ENCODE peak calls at places on chromosomes 16 and 17, in eight cellular contexts. One of them, this sample, is unnamed.
A peak's percentile ranks its signal among the peaks of the same experiment; 100 is the strongest.

GRCh38 chr17:57954421-57955182 is 610 bp downstream of the CUEDC1 start:
- DNase-seq in Peyer's patch: peak; percentile 60
- DNase-seq in GM12878: no peak
- DNase-seq in coronary artery: peak; percentile 91
- DNase-seq in mesendoderm: peak; percentile 91
- DNase-seq in PC-3: peak; percentile 76
- DNase-seq in GM23338: peak; percentile 82
- DNase-seq in heart left ventricle: peak; percentile 93
- DNase-seq in this sample: peak; percentile 72

GRCh38 chr17:12603566-12603965 is 62.1 kb upstream of the MYOCD start:
- DNase-seq in GM12878: no peak
- DNase-seq in GM23338: no peak
- DNase-seq in Peyer's patch: no peak
- DNase-seq in PC-3: no peak
- DNase-seq in heart left ventricle: no peak
- DNase-seq in mesendoderm: no peak
- DNase-seq in coronary artery: no peak
- DNase-seq in this sample: no peak

GRCh38 chr16:87956771-87957279 is 5.6 kb downstream of the BANP start:
- DNase-seq in mesendoderm: peak; percentile 54
- DNase-seq in heart left ventricle: no peak
- DNase-seq in Peyer's patch: no peak
- DNase-seq in coronary artery: no peak
- DNase-seq in GM23338: peak; percentile 62
- DNase-seq in GM12878: no peak
- DNase-seq in PC-3: no peak
- DNase-seq in this sample: no peak

GRCh38 chr17:40498281-40499084 is 2.9 kb downstream of the TNS4 start:
- DNase-seq in Peyer's patch: peak; percentile 13
- DNase-seq in mesendoderm: no peak
- DNase-seq in coronary artery: no peak
- DNase-seq in GM12878: no peak
- DNase-seq in heart left ventricle: no peak
- DNase-seq in GM23338: no peak
- DNase-seq in PC-3: no peak
- DNase-seq in this sample: no peak

GRCh38 chr16:84816485-84816884 is 3.3 kb upstream of the CRISPLD2 start:
- DNase-seq in coronary artery: no peak
- DNase-seq in heart left ventricle: no peak
- DNase-seq in GM23338: no peak
- DNase-seq in mesendoderm: no peak
- DNase-seq in GM12878: no peak
- DNase-seq in Peyer's patch: no peak
- DNase-seq in PC-3: no peak
- DNase-seq in this sample: no peak

GRCh38 chr17:59406278-59406677 is 74.8 kb downstream of the YPEL2 start:
- DNase-seq in heart left ventricle: no peak
- DNase-seq in Peyer's patch: no peak
- DNase-seq in GM23338: no peak
- DNase-seq in PC-3: no peak
- DNase-seq in GM12878: no peak
- DNase-seq in coronary artery: no peak
- DNase-seq in mesendoderm: no peak
- DNase-seq in this sample: no peak

GRCh38 chr17:2602597-2603017 is 9.2 kb downstream of the PAFAH1B1 start:
- DNase-seq in Peyer's patch: no peak
- DNase-seq in PC-3: peak; percentile 53
- DNase-seq in mesendoderm: peak; percentile 67
- DNase-seq in GM23338: no peak
- DNase-seq in GM12878: no peak
- DNase-seq in heart left ventricle: no peak
- DNase-seq in coronary artery: no peak
- DNase-seq in this sample: no peak

GRCh38 chr17:7846063-7846735 is 8.7 kb upstream of the TMEM88 start:
- DNase-seq in coronary artery: peak; percentile 75
- DNase-seq in mesendoderm: no peak
- DNase-seq in Peyer's patch: no peak
- DNase-seq in PC-3: no peak
- DNase-seq in GM23338: no peak
- DNase-seq in GM12878: no peak
- DNase-seq in heart left ventricle: no peak
- DNase-seq in this sample: peak; percentile 44

GRCh38 chr16:22813223-22813945 is 578 bp upstream of the HS3ST2 start:
- DNase-seq in GM12878: no peak
- DNase-seq in PC-3: peak; percentile 6
- DNase-seq in heart left ventricle: peak; percentile 57
- DNase-seq in coronary artery: no peak
- DNase-seq in Peyer's patch: peak; percentile 52
- DNase-seq in mesendoderm: peak; percentile 87
- DNase-seq in GM23338: peak; percentile 93
- DNase-seq in this sample: peak; percentile 51

GRCh38 chr17:6070895-6071511 is 824 bp downstream of the WSCD1 start:
- DNase-seq in heart left ventricle: peak; percentile 27
- DNase-seq in GM23338: peak; percentile 51
- DNase-seq in GM12878: no peak
- DNase-seq in Peyer's patch: no peak
- DNase-seq in coronary artery: no peak
- DNase-seq in mesendoderm: peak; percentile 27
- DNase-seq in PC-3: peak; percentile 15
- DNase-seq in this sample: no peak

GRCh38 chr17:75703591-75703990 is 17.7 kb upstream of the ITGB4 start:
- DNase-seq in mesendoderm: no peak
- DNase-seq in PC-3: peak; percentile 63
- DNase-seq in GM12878: no peak
- DNase-seq in GM23338: no peak
- DNase-seq in Peyer's patch: no peak
- DNase-seq in heart left ventricle: no peak
- DNase-seq in coronary artery: no peak
- DNase-seq in this sample: no peak

GRCh38 chr17:29748400-29748799 is 125.7 kb upstream of the CORO6 start:
- DNase-seq in Peyer's patch: no peak
- DNase-seq in GM12878: no peak
- DNase-seq in mesendoderm: no peak
- DNase-seq in PC-3: no peak
- DNase-seq in coronary artery: no peak
- DNase-seq in heart left ventricle: no peak
- DNase-seq in GM23338: no peak
- DNase-seq in this sample: no peak

GRCh38 chr17:42438600-42439567 is 15.8 kb upstream of the CAVIN1 start:
- DNase-seq in PC-3: no peak
- DNase-seq in mesendoderm: peak; percentile 31
- DNase-seq in coronary artery: no peak
- DNase-seq in heart left ventricle: no peak
- DNase-seq in GM23338: peak; percentile 69
- DNase-seq in GM12878: no peak
- DNase-seq in Peyer's patch: peak; percentile 53
- DNase-seq in this sample: peak; percentile 62

GRCh38 chr17:61496957-61497653 is 44.9 kb downstream of the TBX4 start:
- DNase-seq in GM23338: no peak
- DNase-seq in mesendoderm: no peak
- DNase-seq in PC-3: no peak
- DNase-seq in coronary artery: no peak
- DNase-seq in Peyer's patch: no peak
- DNase-seq in heart left ventricle: no peak
- DNase-seq in GM12878: no peak
- DNase-seq in this sample: no peak

GRCh38 chr16:56203052-56203451 is 11.8 kb downstream of the GNAO1 start:
- DNase-seq in heart left ventricle: no peak
- DNase-seq in PC-3: no peak
- DNase-seq in coronary artery: no peak
- DNase-seq in Peyer's patch: no peak
- DNase-seq in GM23338: peak; percentile 79
- DNase-seq in GM12878: no peak
- DNase-seq in mesendoderm: peak; percentile 84
- DNase-seq in this sample: no peak

GRCh38 chr16:23534868-23535860 is 22.0 kb downstream of the EARS2 start:
- DNase-seq in PC-3: no peak
- DNase-seq in GM23338: no peak
- DNase-seq in GM12878: no peak
- DNase-seq in coronary artery: no peak
- DNase-seq in Peyer's patch: no peak
- DNase-seq in mesendoderm: no peak
- DNase-seq in heart left ventricle: no peak
- DNase-seq in this sample: no peak

GRCh38 chr16:75282811-75283281 is 31.4 kb upstream of the BCAR1 start:
- DNase-seq in heart left ventricle: no peak
- DNase-seq in mesendoderm: peak; percentile 50
- DNase-seq in Peyer's patch: no peak
- DNase-seq in coronary artery: no peak
- DNase-seq in GM23338: peak; percentile 49
- DNase-seq in GM12878: no peak
- DNase-seq in PC-3: no peak
- DNase-seq in this sample: no peak

GRCh38 chr16:5448798-5449197 is 351.2 kb upstream of the EEF2KMT start:
- DNase-seq in Peyer's patch: no peak
- DNase-seq in heart left ventricle: no peak
- DNase-seq in mesendoderm: no peak
- DNase-seq in coronary artery: no peak
- DNase-seq in GM12878: no peak
- DNase-seq in GM23338: no peak
- DNase-seq in PC-3: no peak
- DNase-seq in this sample: no peak

GRCh38 chr16:69105501-69106361 is at the start of gene HAS3:
- DNase-seq in Peyer's patch: peak; percentile 73
- DNase-seq in mesendoderm: peak; percentile 96
- DNase-seq in PC-3: peak; percentile 75
- DNase-seq in GM23338: peak; percentile 93
- DNase-seq in coronary artery: no peak
- DNase-seq in heart left ventricle: peak; percentile 60
- DNase-seq in GM12878: no peak
- DNase-seq in this sample: peak; percentile 81
- H3K27ac ChIP-seq in Peyer's patch: no peak within 1 kb of the TSS
- H3K27ac ChIP-seq in mesendoderm: peak within 1 kb of the TSS; percentile 84
- H3K27ac ChIP-seq in PC-3: peak within 1 kb of the TSS; percentile 83
- H3K27ac ChIP-seq in GM23338: no peak within 1 kb of the TSS
- H3K27ac ChIP-seq in coronary artery: no peak within 1 kb of the TSS
- H3K27ac ChIP-seq in heart left ventricle: no peak within 1 kb of the TSS
- H3K27ac ChIP-seq in GM12878: no peak within 1 kb of the TSS
- H3K27ac ChIP-seq in this sample: peak within 1 kb of the TSS; percentile 36

DNA sequence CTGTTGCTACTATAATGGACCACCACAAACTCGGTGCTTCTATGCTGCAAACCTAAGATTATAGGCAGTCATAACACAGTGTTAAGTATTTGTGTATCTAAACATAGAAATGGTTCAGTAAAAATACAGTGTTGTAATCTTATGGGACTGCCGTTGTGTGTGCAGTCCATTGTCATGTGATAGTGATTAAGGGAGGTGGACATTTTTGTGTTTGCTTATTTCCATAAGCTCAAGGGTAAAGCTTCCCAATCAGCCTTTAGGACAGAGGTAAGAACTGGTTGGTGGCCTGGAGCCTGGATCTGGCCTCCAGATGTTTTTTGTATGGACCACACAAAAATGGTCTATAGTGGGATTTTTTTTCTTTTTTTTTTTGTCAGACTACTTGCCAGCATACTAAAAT is 29.9 kb downstream of the WWOX start:
- DNase-seq in Peyer's patch: no peak
- DNase-seq in heart left ventricle: no peak
- DNase-seq in GM12878: no peak
- DNase-seq in PC-3: no peak
- DNase-seq in GM23338: no peak
- DNase-seq in mesendoderm: no peak
- DNase-seq in coronary artery: no peak
- DNase-seq in this sample: no peak
- H3K4me3 ChIP-seq in Peyer's patch: no peak overlapping the region
- H3K4me3 ChIP-seq in heart left ventricle: no peak overlapping the region
- H3K4me3 ChIP-seq in GM12878: no peak overlapping the region
- H3K4me3 ChIP-seq in PC-3: no peak overlapping the region
- H3K4me3 ChIP-seq in GM23338: no peak overlapping the region
- H3K4me3 ChIP-seq in mesendoderm: no peak overlapping the region
- H3K4me3 ChIP-seq in coronary artery: peak overlapping the region; percentile 1
- H3K4me3 ChIP-seq in this sample: no peak overlapping the region

GRCh38 chr16:19874026-19874425 is 10.6 kb downstream of the GPRC5B start:
- DNase-seq in coronary artery: no peak
- DNase-seq in GM12878: no peak
- DNase-seq in GM23338: no peak
- DNase-seq in mesendoderm: no peak
- DNase-seq in heart left ventricle: no peak
- DNase-seq in PC-3: no peak
- DNase-seq in Peyer's patch: no peak
- DNase-seq in this sample: no peak
- H3K27ac ChIP-seq in coronary artery: no peak overlapping the region
- H3K27ac ChIP-seq in GM12878: no peak overlapping the region
- H3K27ac ChIP-seq in GM23338: no peak overlapping the region
- H3K27ac ChIP-seq in mesendoderm: no peak overlapping the region
- H3K27ac ChIP-seq in heart left ventricle: no peak overlapping the region
- H3K27ac ChIP-seq in PC-3: no peak overlapping the region
- H3K27ac ChIP-seq in Peyer's patch: no peak overlapping the region
- H3K27ac ChIP-seq in this sample: no peak overlapping the region

GRCh38 chr16:49281481-49281842 is at the start of gene CBLN1:
- DNase-seq in Peyer's patch: no peak
- DNase-seq in heart left ventricle: no peak
- DNase-seq in GM23338: no peak
- DNase-seq in mesendoderm: no peak
- DNase-seq in PC-3: no peak
- DNase-seq in coronary artery: no peak
- DNase-seq in GM12878: no peak
- DNase-seq in this sample: no peak

GRCh38 chr16:49280861-49281331 is 742 bp downstream of the CBLN1 start:
- DNase-seq in coronary artery: no peak
- DNase-seq in Peyer's patch: no peak
- DNase-seq in GM12878: no peak
- DNase-seq in PC-3: no peak
- DNase-seq in heart left ventricle: no peak
- DNase-seq in mesendoderm: peak; percentile 12
- DNase-seq in GM23338: no peak
- DNase-seq in this sample: no peak

GRCh38 chr16:49282690-49283375 is 1.2 kb upstream of the CBLN1 start:
- DNase-seq in heart left ventricle: no peak
- DNase-seq in GM23338: peak; percentile 85
- DNase-seq in PC-3: no peak
- DNase-seq in GM12878: no peak
- DNase-seq in coronary artery: no peak
- DNase-seq in mesendoderm: peak; percentile 79
- DNase-seq in Peyer's patch: no peak
- DNase-seq in this sample: no peak

GRCh38 chr16:49283376-49284049 is 1.9 kb upstream of the CBLN1 start:
- DNase-seq in coronary artery: no peak
- DNase-seq in heart left ventricle: no peak
- DNase-seq in GM23338: no peak
- DNase-seq in PC-3: no peak
- DNase-seq in mesendoderm: peak; percentile 21
- DNase-seq in GM12878: no peak
- DNase-seq in Peyer's patch: no peak
- DNase-seq in this sample: no peak

GRCh38 chr16:49281843-49282642 is 405 bp upstream of the CBLN1 start:
- DNase-seq in heart left ventricle: peak; percentile 85
- DNase-seq in coronary artery: no peak
- DNase-seq in GM23338: peak; percentile 97
- DNase-seq in PC-3: peak; percentile 46
- DNase-seq in GM12878: no peak
- DNase-seq in mesendoderm: peak; percentile 97
- DNase-seq in Peyer's patch: peak; percentile 95
- DNase-seq in this sample: peak; percentile 89
- H3K4me3 ChIP-seq in heart left ventricle: peak overlapping the region; percentile 60
- H3K4me3 ChIP-seq in coronary artery: peak overlapping the region; percentile 68
- H3K4me3 ChIP-seq in GM23338: peak overlapping the region; percentile 79
- H3K4me3 ChIP-seq in PC-3: no peak overlapping the region
- H3K4me3 ChIP-seq in GM12878: no peak overlapping the region
- H3K4me3 ChIP-seq in mesendoderm: peak overlapping the region; percentile 45
- H3K4me3 ChIP-seq in Peyer's patch: peak overlapping the region; percentile 25
- H3K4me3 ChIP-seq in this sample: peak overlapping the region; percentile 50

GRCh38 chr17:50948711-50949110 is 82.6 kb upstream of the TOB1 start:
- DNase-seq in heart left ventricle: no peak
- DNase-seq in coronary artery: peak; percentile 63
- DNase-seq in PC-3: no peak
- DNase-seq in mesendoderm: no peak
- DNase-seq in Peyer's patch: no peak
- DNase-seq in GM12878: no peak
- DNase-seq in GM23338: no peak
- DNase-seq in this sample: no peak
- H3K27ac ChIP-seq in heart left ventricle: peak overlapping the region; percentile 85
- H3K27ac ChIP-seq in coronary artery: peak overlapping the region; percentile 90
- H3K27ac ChIP-seq in PC-3: no peak overlapping the region
- H3K27ac ChIP-seq in mesendoderm: no peak overlapping the region
- H3K27ac ChIP-seq in Peyer's patch: peak overlapping the region; percentile 94
- H3K27ac ChIP-seq in GM12878: no peak overlapping the region
- H3K27ac ChIP-seq in GM23338: no peak overlapping the region
- H3K27ac ChIP-seq in this sample: peak overlapping the region; percentile 5